ENCODE peak calls at places on chromosome 16, in seven cellular contexts. R, J, Y, A, O, B and I are unnamed samples.

GRCh38 chr16:87380403-87380802 is 3.2 kb downstream of the FBXO31 start:
- DNase-seq in Y (no peak), A (no peak), B (no peak), J (no peak), O (no peak), R (no peak), I (no peak)

GRCh38 chr16:58462997-58463891 is 36.7 kb upstream of the NDRG4 start:
- DNase-seq in B (no peak), Y (no peak), A (no peak), O (no peak), R (no peak), J (no peak), I (no peak)

GRCh38 chr16:61324044-61324443 is 712.2 kb downstream of the CDH8 start:
- DNase-seq in R (no peak), J (no peak), O (no peak), B (no peak), Y (no peak), A (no peak), I (no peak)

GRCh38 chr16:56878455-56878854 is 13.4 kb downstream of the SLC12A3 start:
- DNase-seq in O (no peak), J (no peak), B (no peak), A (no peak), R (no peak), Y (no peak), I (no peak)

GRCh38 chr16:81973737-81974136 is 37.5 kb downstream of the SDR42E1 start:
- DNase-seq in Y (no peak), R (no peak), A (no peak), J (no peak), B (no peak), O (no peak), I (no peak)

GRCh38 chr16:87348616-87349157 is 31.5 kb upstream of the C16orf95 start:
- DNase-seq in J (no peak), B (no peak), R (no peak), A (no peak), O (no peak), Y (no peak), I (no peak)

GRCh38 chr16:27311449-27311831 is 2.3 kb upstream of the IL4R start:
- DNase-seq in R (peak; percentile 16), A (peak; percentile 10), O (no peak), J (no peak), B (no peak), Y (no peak), I (no peak)

GRCh38 chr16:15749371-15749770 is 99.3 kb downstream of the NDE1 start:
- DNase-seq in O (no peak), J (no peak), A (no peak), R (no peak), B (no peak), Y (no peak), I (no peak)

GRCh38 chr16:57540387-57540786 is 2.1 kb upstream of the ADGRG5 start:
- DNase-seq in J (no peak), O (no peak), R (peak; percentile 16), Y (no peak), A (no peak), B (no peak), I (no peak)

GRCh38 chr16:28846933-28847273 is 755 bp upstream of the TUFM start:
- DNase-seq in R (no peak), B (no peak), J (no peak), Y (no peak), A (no peak), O (no peak), I (no peak)

GRCh38 chr16:54942353-54942943 is 11.8 kb downstream of the IRX5 start:
- DNase-seq in R (no peak), J (no peak), B (no peak), O (no peak), A (no peak), Y (no peak), I (no peak)

GRCh38 chr16:54937673-54938350 is 7.1 kb downstream of the IRX5 start:
- DNase-seq in J (no peak), A (no peak), R (no peak), O (no peak), Y (peak; percentile 41), B (no peak), I (no peak)

GRCh38 chr16:54939537-54940278 is 9.0 kb downstream of the IRX5 start:
- DNase-seq in J (no peak), R (peak; percentile 35), O (no peak), A (no peak), B (no peak), Y (no peak), I (no peak)

GRCh38 chr16:54938351-54939346 is 8.0 kb downstream of the IRX5 start:
- DNase-seq in O (no peak), Y (peak; percentile 48), B (no peak), A (no peak), R (no peak), J (no peak), I (no peak)

GRCh38 chr16:54940279-54940604 is 9.6 kb downstream of the IRX5 start:
- DNase-seq in Y (no peak), O (no peak), A (no peak), J (no peak), R (no peak), B (no peak), I (no peak)
- H3K36me3 ChIP-seq in Y (no peaks in the 10 kb centered on the region), O (no peaks in the 10 kb centered on the region), A (peaks cover 6% of the 10 kb centered on the region), J (no peaks in the 10 kb centered on the region), R (no peaks in the 10 kb centered on the region), B (no peaks in the 10 kb centered on the region), I (no peaks in the 10 kb centered on the region)

DNA sequence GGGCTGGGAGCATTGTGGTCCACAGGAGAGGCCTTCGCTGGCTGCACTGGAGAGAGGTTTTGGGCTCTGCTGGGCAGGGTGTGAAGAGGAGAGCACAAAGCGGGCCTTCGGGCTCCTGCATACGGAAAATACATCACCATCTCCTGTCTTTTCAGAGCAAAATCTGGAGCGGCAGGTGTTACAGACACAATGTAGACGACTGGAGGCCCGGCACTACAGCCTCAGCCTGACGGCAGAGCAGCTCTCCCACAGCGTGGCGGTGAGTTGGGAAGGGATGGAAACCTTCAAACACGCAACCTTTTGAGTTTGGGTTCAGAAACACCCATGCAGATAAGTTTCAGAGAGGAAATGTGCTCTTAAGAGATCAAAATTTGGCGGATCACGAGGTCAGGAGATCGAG is 17.9 kb downstream of the GINS2 start:
- DNase-seq in B (no peak), O (no peak), A (no peak), Y (no peak), J (no peak), R (no peak), I (no peak)
- H3K36me3 ChIP-seq in B (peaks cover 8% of the 10 kb centered on the region), O (peaks cover 50% of the 10 kb centered on the region), A (peaks cover 72% of the 10 kb centered on the region), Y (peaks cover 12% of the 10 kb centered on the region), J (peaks cover 86% of the 10 kb centered on the region), R (no peaks in the 10 kb centered on the region), I (no peaks in the 10 kb centered on the region)

GRCh38 chr16:30665830-30666190 is 7.6 kb downstream of the FBRS start:
- DNase-seq in J (no peak), B (no peak), A (no peak), O (no peak), Y (no peak), R (no peak), I (no peak)

GRCh38 chr16:30664616-30665109 is 6.4 kb downstream of the FBRS start:
- DNase-seq in R (no peak), J (no peak), O (no peak), Y (no peak), A (no peak), B (no peak), I (no peak)

GRCh38 chr16:30663820-30664528 is 5.7 kb downstream of the FBRS start:
- DNase-seq in Y (no peak), J (no peak), A (no peak), B (no peak), O (no peak), R (no peak), I (no peak)

GRCh38 chr16:30666681-30667080 is 8.4 kb downstream of the FBRS start:
- DNase-seq in J (no peak), A (no peak), R (no peak), Y (no peak), O (no peak), B (no peak), I (no peak)

DNA sequence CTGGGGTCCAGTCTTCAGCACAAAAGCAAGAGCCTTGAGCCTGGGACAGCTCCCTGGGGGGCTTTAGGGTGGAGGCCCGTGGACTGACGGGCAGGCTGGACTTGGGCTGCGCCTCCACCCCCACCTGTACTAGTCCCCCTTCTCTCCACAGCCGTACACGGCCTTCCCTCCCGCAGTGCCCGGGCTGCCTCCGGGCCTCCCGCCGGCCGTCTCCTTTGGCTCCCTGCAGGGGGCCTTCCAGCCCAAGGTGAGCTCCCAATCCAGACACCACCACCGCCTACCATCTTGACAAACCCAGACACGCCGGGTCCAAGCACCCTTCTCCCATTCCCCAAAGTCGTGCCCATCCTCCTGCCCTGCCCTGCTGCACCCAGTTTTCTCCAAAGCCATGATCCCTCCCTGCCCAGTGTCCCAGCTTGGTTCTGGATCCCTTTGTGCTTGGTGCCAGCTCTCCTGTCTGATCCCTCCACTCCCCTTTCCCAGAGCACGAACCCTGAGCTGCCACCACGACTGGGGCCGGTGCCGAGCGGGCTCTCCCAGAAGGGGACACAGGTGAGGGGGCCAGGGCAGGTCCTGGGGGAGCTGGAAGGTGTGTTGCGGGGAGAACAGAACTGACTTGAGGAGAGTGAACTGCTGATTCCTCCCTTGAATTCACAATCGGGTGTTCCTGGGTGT is 7.1 kb downstream of the FBRS start:
- DNase-seq in O (no peak), B (no peak), A (no peak), J (no peak), Y (no peak), R (no peak), I (no peak)
- H3K36me3 ChIP-seq in O (peaks cover 78% of the 10 kb centered on the region), B (peaks cover 47% of the 10 kb centered on the region), A (peaks cover 95% of the 10 kb centered on the region), J (peaks cover 96% of the 10 kb centered on the region), Y (peaks cover 19% of the 10 kb centered on the region), R (peaks cover 12% of the 10 kb centered on the region), I (peaks cover 43% of the 10 kb centered on the region)

GRCh38 chr16:88600539-88600896 is 30.3 kb downstream of the ZC3H18 start:
- DNase-seq in A (no peak), Y (no peak), B (no peak), R (no peak), J (no peak), O (no peak), I (no peak)

GRCh38 chr16:88599825-88600538 is 29.8 kb downstream of the ZC3H18 start:
- DNase-seq in O (no peak), A (peak; percentile 54), R (no peak), Y (no peak), B (no peak), J (no peak), I (no peak)

GRCh38 chr16:88601313-88602036 is 31.3 kb downstream of the ZC3H18 start:
- DNase-seq in Y (no peak), R (no peak), J (no peak), A (no peak), B (no peak), O (no peak), I (no peak)

GRCh38 chr16:88599092-88599733 is 29.0 kb downstream of the ZC3H18 start:
- DNase-seq in R (peak; percentile 42), B (no peak), Y (no peak), O (no peak), J (peak; percentile 88), A (peak; percentile 82), I (peak; percentile 54)

DNA sequence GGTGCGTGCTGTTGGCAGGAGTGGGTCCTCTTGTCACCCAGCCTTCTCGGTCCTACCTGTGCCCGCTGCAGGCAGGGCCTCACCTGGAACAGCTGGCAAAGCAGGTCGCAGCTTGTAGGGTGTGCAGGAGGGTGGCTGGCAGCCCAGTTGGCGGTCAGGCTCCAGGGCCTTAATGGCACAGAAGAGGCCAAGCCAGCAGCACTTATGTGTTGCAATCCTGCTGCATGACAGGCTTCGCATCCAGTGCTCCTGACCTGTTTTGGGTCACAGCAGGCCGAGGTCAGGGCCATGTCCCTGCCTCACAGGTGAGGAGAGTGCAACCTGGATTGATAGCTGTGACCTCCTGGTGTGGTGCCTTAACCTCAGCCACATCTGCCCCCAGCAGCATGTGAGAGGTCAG is 31.9 kb downstream of the ZC3H18 start:
- DNase-seq in A (no peak), J (no peak), R (no peak), B (no peak), O (no peak), Y (peak; percentile 2), I (no peak)
- H3K36me3 ChIP-seq in A (peaks cover 87% of the 10 kb centered on the region), J (peaks cover 81% of the 10 kb centered on the region), R (no peaks in the 10 kb centered on the region), B (peaks cover 21% of the 10 kb centered on the region), O (peaks cover 75% of the 10 kb centered on the region), Y (peaks cover 24% of the 10 kb centered on the region), I (peaks cover 2% of the 10 kb centered on the region)